ENCODE peak calls at places on chromosome 9, in six cellular contexts. One of them, this sample, is unnamed.

GRCh38 chr9:95533996-95534680 is 17.4 kb upstream of the PTCH1 start:
- DNase-seq in GM10248: no peak
- DNase-seq in uterus: no peak
- DNase-seq in mammary epithelial cell: no peak
- DNase-seq in neural crest cell: no peak
- DNase-seq in progenitor cell of endocrine pancreas: no peak
- DNase-seq in this sample: no peak

GRCh38 chr9:70600479-70600878 is 186.0 kb upstream of the KLF9 start:
- DNase-seq in GM10248: no peak
- DNase-seq in mammary epithelial cell: no peak
- DNase-seq in uterus: peak
- DNase-seq in progenitor cell of endocrine pancreas: no peak
- DNase-seq in neural crest cell: no peak
- DNase-seq in this sample: no peak

GRCh38 chr9:69139596-69139995 is 34.5 kb upstream of the TJP2 start:
- DNase-seq in progenitor cell of endocrine pancreas: no peak
- DNase-seq in mammary epithelial cell: no peak
- DNase-seq in GM10248: no peak
- DNase-seq in neural crest cell: no peak
- DNase-seq in uterus: no peak
- DNase-seq in this sample: no peak

GRCh38 chr9:2177121-2177520 is 162.0 kb downstream of the SMARCA2 start:
- DNase-seq in progenitor cell of endocrine pancreas: no peak
- DNase-seq in neural crest cell: no peak
- DNase-seq in GM10248: no peak
- DNase-seq in uterus: no peak
- DNase-seq in mammary epithelial cell: no peak
- DNase-seq in this sample: no peak

GRCh38 chr9:17637229-17637628 is 58.4 kb downstream of the SH3GL2 start:
- DNase-seq in neural crest cell: no peak
- DNase-seq in GM10248: no peak
- DNase-seq in mammary epithelial cell: no peak
- DNase-seq in uterus: no peak
- DNase-seq in progenitor cell of endocrine pancreas: no peak
- DNase-seq in this sample: no peak

GRCh38 chr9:36158122-36158521 is 11.1 kb upstream of the CCIN start:
- DNase-seq in neural crest cell: no peak
- DNase-seq in progenitor cell of endocrine pancreas: no peak
- DNase-seq in GM10248: no peak
- DNase-seq in uterus: no peak
- DNase-seq in mammary epithelial cell: no peak
- DNase-seq in this sample: no peak

GRCh38 chr9:70484232-70485130 is 70.0 kb upstream of the KLF9 start:
- DNase-seq in uterus: peak
- DNase-seq in neural crest cell: peak
- DNase-seq in progenitor cell of endocrine pancreas: no peak
- DNase-seq in GM10248: peak
- DNase-seq in mammary epithelial cell: peak
- DNase-seq in this sample: no peak

GRCh38 chr9:91489391-91489899 is 65.8 kb upstream of the NFIL3 start:
- DNase-seq in uterus: no peak
- DNase-seq in progenitor cell of endocrine pancreas: no peak
- DNase-seq in neural crest cell: no peak
- DNase-seq in GM10248: no peak
- DNase-seq in mammary epithelial cell: no peak
- DNase-seq in this sample: no peak

GRCh38 chr9:133186736-133187135 is 22.3 kb downstream of the OBP2B start:
- DNase-seq in GM10248: no peak
- DNase-seq in progenitor cell of endocrine pancreas: no peak
- DNase-seq in uterus: no peak
- DNase-seq in neural crest cell: no peak
- DNase-seq in mammary epithelial cell: no peak
- DNase-seq in this sample: no peak

GRCh38 chr9:17611921-17612320 is 33.1 kb downstream of the SH3GL2 start:
- DNase-seq in GM10248: no peak
- DNase-seq in uterus: no peak
- DNase-seq in mammary epithelial cell: no peak
- DNase-seq in neural crest cell: no peak
- DNase-seq in progenitor cell of endocrine pancreas: no peak
- DNase-seq in this sample: no peak

GRCh38 chr9:121735065-121735791 is 83.8 kb downstream of the DAB2IP start:
- DNase-seq in GM10248: peak
- DNase-seq in mammary epithelial cell: peak
- DNase-seq in neural crest cell: no peak
- DNase-seq in progenitor cell of endocrine pancreas: no peak
- DNase-seq in uterus: no peak
- DNase-seq in this sample: no peak

GRCh38 chr9:72826954-72827953 is 125.6 kb downstream of the ALDH1A1 start:
- DNase-seq in progenitor cell of endocrine pancreas: no peak
- DNase-seq in GM10248: no peak
- DNase-seq in uterus: no peak
- DNase-seq in neural crest cell: no peak
- DNase-seq in mammary epithelial cell: no peak
- DNase-seq in this sample: no peak

DNA sequence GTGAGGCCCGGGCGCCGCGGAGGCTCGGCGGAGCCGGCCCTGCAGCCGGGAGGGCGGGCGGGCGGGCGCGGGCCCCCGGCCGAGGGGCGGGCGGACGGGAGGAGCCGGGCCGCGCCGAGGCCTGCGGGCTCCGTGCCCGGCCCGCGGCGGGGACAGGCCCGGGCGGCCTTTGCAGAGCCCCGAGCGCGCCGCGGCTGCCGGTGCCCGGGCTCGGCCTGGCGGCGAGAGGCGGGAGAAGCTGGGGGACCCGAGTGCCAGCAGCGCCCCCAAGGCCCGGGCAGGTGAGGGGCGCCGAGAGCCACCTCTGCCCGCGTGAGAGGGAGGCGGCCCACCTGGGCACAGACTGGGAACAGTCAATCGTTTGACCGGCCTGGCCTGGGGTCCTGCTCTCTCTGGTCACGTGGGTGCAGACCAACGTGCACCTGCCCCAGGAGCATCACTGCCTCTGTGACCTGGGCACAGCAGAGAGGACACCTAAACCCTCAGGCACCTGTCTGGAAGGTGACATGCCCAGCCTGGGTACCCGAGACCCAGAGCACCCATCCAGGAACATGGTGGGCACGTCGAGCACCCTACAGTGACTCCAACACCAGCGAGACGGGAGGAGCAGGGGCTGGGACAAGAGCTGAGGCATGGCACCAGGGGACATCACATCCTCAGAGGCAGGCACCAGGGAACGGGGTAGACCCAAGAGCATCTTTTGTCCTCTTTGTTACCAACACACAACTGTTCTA is 554 bp downstream of the MVB12B start:
- DNase-seq in progenitor cell of endocrine pancreas: peak
- DNase-seq in GM10248: no peak
- DNase-seq in uterus: no peak
- DNase-seq in mammary epithelial cell: no peak
- DNase-seq in neural crest cell: no peak
- DNase-seq in this sample: no peak
- TF ChIP-seq CTCF in progenitor cell of endocrine pancreas: peak
- TF ChIP-seq CTCF in GM10248: no peak
- TF ChIP-seq CTCF in uterus: no peak
- TF ChIP-seq CTCF in mammary epithelial cell: peak
- TF ChIP-seq CTCF in neural crest cell: no peak
- TF ChIP-seq CTCF in this sample: no peak

DNA sequence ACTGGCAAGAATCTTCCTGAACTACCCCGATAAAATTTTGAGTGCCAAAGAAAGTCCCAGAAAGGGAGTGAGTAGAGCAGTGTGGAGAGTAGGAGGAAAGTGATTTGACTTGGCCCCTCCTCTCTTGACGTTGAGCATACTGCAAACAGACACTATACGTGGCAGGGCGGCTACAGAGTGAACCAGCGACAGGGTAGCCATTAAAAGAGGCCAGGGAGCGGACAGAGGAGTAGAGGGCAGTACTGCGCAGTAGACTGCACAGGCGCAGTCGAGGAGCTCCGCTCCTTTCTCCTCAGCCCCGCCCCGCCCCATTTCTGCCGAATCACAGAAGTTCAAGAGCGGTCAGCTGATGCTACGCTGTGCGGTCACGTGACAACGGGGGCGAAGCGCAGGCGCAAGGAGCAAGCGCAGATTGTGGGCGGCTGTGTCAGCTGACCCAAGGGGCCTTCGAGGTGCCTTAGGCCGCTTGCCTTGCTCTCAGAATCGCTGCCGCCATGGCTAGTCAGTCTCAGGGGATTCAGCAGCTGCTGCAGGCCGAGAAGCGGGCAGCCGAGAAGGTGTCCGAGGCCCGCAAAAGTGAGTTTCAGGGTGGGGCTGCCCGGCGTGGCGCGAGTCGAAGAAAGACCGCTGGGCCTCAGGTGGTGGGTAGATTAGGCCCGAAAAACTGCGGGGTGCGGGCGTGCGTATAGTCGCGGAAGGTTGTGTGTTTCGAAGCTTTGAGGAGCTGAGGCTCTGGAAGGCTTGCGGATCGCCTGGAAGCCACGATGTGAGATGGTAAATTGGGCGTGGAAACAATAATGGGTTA is at the start of gene ATP6V1G1:
- DNase-seq in GM10248: peak
- DNase-seq in neural crest cell: peak
- DNase-seq in progenitor cell of endocrine pancreas: peak
- DNase-seq in uterus: peak
- DNase-seq in mammary epithelial cell: peak
- DNase-seq in this sample: peak
- TF ChIP-seq CTCF in GM10248: peak
- TF ChIP-seq CTCF in neural crest cell: no peak
- TF ChIP-seq CTCF in progenitor cell of endocrine pancreas: peak
- TF ChIP-seq CTCF in uterus: no peak
- TF ChIP-seq CTCF in mammary epithelial cell: peak
- TF ChIP-seq CTCF in this sample: no peak

GRCh38 chr9:112945620-112946208 is 55.0 kb upstream of the SLC46A2 start:
- DNase-seq in uterus: no peak
- DNase-seq in mammary epithelial cell: no peak
- DNase-seq in neural crest cell: no peak
- DNase-seq in GM10248: no peak
- DNase-seq in progenitor cell of endocrine pancreas: peak
- DNase-seq in this sample: no peak
- TF ChIP-seq CTCF in uterus: no peak
- TF ChIP-seq CTCF in mammary epithelial cell: no peak
- TF ChIP-seq CTCF in neural crest cell: peak
- TF ChIP-seq CTCF in GM10248: no peak
- TF ChIP-seq CTCF in progenitor cell of endocrine pancreas: peak
- TF ChIP-seq CTCF in this sample: no peak

DNA sequence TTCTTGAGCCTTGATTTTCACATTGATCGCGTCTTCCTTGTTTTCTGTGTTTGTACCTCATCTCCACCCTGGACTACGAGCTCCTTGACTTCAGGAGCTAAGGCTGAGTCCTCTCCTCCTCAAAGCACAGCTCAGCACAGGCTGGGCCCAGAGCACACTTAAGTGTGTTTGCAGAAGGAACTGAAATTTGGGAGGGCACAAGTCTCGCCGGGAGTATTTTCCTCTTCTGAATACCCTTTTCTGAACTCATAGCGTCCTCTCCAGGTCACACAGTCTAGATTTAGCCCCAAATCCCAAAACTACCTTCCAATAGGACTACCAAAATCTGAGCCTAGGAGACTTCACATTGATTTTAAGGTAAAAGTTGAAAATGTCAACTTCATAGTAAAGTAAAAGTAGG is 41.6 kb downstream of the TSTD2 start:
- DNase-seq in neural crest cell: no peak
- DNase-seq in progenitor cell of endocrine pancreas: no peak
- DNase-seq in mammary epithelial cell: no peak
- DNase-seq in uterus: no peak
- DNase-seq in GM10248: no peak
- DNase-seq in this sample: no peak
- TF ChIP-seq CTCF in neural crest cell: no peak
- TF ChIP-seq CTCF in progenitor cell of endocrine pancreas: no peak
- TF ChIP-seq CTCF in mammary epithelial cell: no peak
- TF ChIP-seq CTCF in uterus: no peak
- TF ChIP-seq CTCF in GM10248: no peak
- TF ChIP-seq CTCF in this sample: no peak

GRCh38 chr9:93035106-93035660 is 23.3 kb upstream of the SUSD3 start:
- DNase-seq in mammary epithelial cell: no peak
- DNase-seq in uterus: no peak
- DNase-seq in GM10248: no peak
- DNase-seq in neural crest cell: no peak
- DNase-seq in progenitor cell of endocrine pancreas: no peak
- DNase-seq in this sample: no peak

GRCh38 chr9:93037476-93037971 is 21.0 kb upstream of the SUSD3 start:
- DNase-seq in progenitor cell of endocrine pancreas: no peak
- DNase-seq in uterus: no peak
- DNase-seq in mammary epithelial cell: no peak
- DNase-seq in GM10248: no peak
- DNase-seq in neural crest cell: no peak
- DNase-seq in this sample: no peak

GRCh38 chr9:93036887-93037475 is 21.5 kb upstream of the SUSD3 start:
- DNase-seq in neural crest cell: no peak
- DNase-seq in mammary epithelial cell: no peak
- DNase-seq in progenitor cell of endocrine pancreas: no peak
- DNase-seq in uterus: no peak
- DNase-seq in GM10248: no peak
- DNase-seq in this sample: no peak

GRCh38 chr9:93033541-93033940 is 25.0 kb upstream of the SUSD3 start:
- DNase-seq in neural crest cell: no peak
- DNase-seq in uterus: no peak
- DNase-seq in progenitor cell of endocrine pancreas: no peak
- DNase-seq in GM10248: no peak
- DNase-seq in mammary epithelial cell: no peak
- DNase-seq in this sample: no peak

DNA sequence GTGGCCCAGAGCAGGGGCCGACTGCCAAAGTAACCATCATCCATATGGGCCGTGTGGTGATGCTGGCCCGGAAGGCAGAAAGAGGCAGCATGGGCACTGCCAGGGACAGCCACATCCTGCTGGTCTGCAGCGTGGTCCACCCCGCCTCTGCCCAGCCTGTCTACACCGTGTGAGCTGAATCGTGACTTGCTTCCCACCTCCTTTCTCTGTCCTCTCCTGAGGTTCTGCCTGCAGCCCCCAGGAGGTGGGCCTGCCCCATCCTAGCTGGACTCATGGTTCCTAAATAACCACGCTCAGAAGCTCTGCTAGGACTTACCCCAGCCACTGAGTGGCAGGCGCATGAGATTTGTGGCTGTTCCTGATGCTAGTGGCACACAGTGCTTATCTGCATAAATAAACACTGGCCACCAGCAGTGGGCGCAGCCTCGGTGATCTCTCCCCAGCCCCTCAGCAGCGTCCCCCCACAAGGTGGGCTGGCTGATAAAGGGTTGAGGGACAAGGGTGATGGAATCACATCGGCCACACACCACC is 22.6 kb upstream of the SUSD3 start:
- DNase-seq in mammary epithelial cell: no peak
- DNase-seq in progenitor cell of endocrine pancreas: no peak
- DNase-seq in neural crest cell: no peak
- DNase-seq in uterus: no peak
- DNase-seq in GM10248: no peak
- DNase-seq in this sample: no peak
- TF ChIP-seq CTCF in mammary epithelial cell: no peak
- TF ChIP-seq CTCF in progenitor cell of endocrine pancreas: no peak
- TF ChIP-seq CTCF in neural crest cell: no peak
- TF ChIP-seq CTCF in uterus: no peak
- TF ChIP-seq CTCF in GM10248: no peak
- TF ChIP-seq CTCF in this sample: no peak